ENCODE peak calls at places on chromosome 1, in eight cellular contexts. T is upper lobe of left lung, C is A549, S is tibial artery, O is left ventricle myocardium inferior, I is uterus, P is GM12864, E is right atrium auricular region. M is an unnamed sample.

GRCh38 chr1:221310180-221310579 is 430.9 kb downstream of the HLX start:
- DNase-seq in T (no peak), C (no peak), S (no peak), O (no peak), I (no peak), P (no peak), E (no peak), M (no peak)

GRCh38 chr1:46546210-46546609 is 5.2 kb downstream of the KNCN start:
- DNase-seq in T (no peak), C (no peak), S (no peak), O (no peak), I (no peak), P (no peak), E (no peak), M (no peak)

GRCh38 chr1:192739476-192740184 is 69.2 kb upstream of the RGS2 start:
- DNase-seq in T (no peak), C (no peak), S (no peak), O (no peak), I (no peak), P (no peak), E (no peak), M (no peak)

GRCh38 chr1:116365353-116365780 is 7.7 kb upstream of the ATP1A1 start:
- DNase-seq in T (no peak), C (no peak), S (no peak), O (no peak), I (no peak), P (no peak), E (no peak), M (no peak)

GRCh38 chr1:97094257-97094972 is 372.8 kb downstream of the PTBP2 start:
- DNase-seq in T (no peak), C (peak), S (no peak), O (no peak), I (no peak), P (no peak), E (no peak), M (peak)

GRCh38 chr1:1111516-1112236 is 4.2 kb downstream of the C1orf159 start:
- DNase-seq in T (no peak), C (no peak), S (peak), O (peak), I (no peak), P (no peak), E (no peak), M (no peak)

GRCh38 chr1:43367026-43367903 is 546 bp downstream of the ELOVL1 start:
- DNase-seq in T (peak), C (peak), S (peak), O (peak), I (peak), P (no peak), E (no peak), M (no peak)

GRCh38 chr1:11285883-11286734 is 13.1 kb downstream of the UBIAD1 start:
- DNase-seq in T (no peak), C (no peak), S (no peak), O (no peak), I (no peak), P (no peak), E (no peak), M (no peak)

DNA sequence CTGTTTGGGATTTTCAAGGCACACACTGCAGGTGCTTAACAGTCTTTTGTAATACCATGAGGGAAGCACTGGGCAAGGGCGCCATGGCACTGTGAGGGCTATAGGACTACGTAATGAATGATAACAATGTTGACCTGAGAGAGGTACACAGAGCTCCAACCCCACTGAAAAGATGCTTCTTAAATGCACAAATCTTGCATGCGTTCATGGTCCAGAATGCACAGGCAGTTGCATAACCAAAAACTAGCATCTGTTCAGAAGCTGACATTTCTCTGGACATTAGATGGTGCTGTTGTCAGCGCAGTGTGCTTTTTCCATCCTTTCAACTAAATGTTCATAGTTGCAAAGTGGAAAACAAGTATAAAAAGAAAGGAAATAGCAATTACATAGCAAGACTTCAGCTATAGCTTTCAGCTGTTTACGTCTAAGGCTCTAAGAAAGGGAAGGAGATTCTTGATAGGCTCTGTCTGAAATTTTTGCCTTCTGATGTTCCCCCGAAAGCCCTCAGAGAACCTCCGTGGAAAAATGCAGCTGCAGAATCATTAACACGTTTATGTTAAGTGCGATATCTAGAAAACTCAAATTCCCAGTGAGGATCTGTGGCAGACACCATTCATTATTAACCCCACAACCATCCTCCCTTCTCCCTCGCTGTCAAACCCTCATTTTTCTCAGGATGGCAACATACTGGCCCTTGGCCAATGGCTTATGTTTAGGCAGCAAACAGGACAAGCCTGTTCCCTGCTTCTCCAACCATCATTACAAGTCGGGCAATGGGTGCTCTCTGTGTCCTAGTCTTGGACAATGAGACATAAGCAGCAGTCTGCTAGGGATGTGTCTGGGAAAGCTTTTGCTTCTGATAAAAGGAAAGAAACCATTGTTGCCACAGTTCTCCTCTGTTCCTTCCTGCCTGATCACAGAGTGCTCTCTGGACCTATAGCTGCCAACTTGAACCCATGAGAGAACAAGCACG is 8.2 kb upstream of the TARBP1 start:
- DNase-seq in T (no peak), C (peak), S (no peak), O (no peak), I (no peak), P (no peak), E (peak), M (peak)
- TF ChIP-seq CTCF in T (peak), C (peak), S (peak), O (peak), I (peak), P (peak), E (peak), M (peak)

GRCh38 chr1:153616144-153616884 is at the start of gene S100A14:
- DNase-seq in T (peak), C (no peak), S (no peak), O (peak), I (no peak), P (no peak), E (no peak), M (no peak)
- H3K4me3 ChIP-seq in T (peak), C (no peak), S (no peak), O (no peak), I (no peak), P (no peak), E (no peak), M (no peak)

GRCh38 chr1:203038217-203038741 is 12.0 kb downstream of the PPFIA4 start:
- DNase-seq in T (no peak), C (peak), S (peak), O (peak), I (peak), P (no peak), E (peak), M (no peak)
- TF ChIP-seq CTCF in T (no peak), C (no peak), S (no peak), O (no peak), I (no peak), P (peak), E (no peak), M (no peak)

DNA sequence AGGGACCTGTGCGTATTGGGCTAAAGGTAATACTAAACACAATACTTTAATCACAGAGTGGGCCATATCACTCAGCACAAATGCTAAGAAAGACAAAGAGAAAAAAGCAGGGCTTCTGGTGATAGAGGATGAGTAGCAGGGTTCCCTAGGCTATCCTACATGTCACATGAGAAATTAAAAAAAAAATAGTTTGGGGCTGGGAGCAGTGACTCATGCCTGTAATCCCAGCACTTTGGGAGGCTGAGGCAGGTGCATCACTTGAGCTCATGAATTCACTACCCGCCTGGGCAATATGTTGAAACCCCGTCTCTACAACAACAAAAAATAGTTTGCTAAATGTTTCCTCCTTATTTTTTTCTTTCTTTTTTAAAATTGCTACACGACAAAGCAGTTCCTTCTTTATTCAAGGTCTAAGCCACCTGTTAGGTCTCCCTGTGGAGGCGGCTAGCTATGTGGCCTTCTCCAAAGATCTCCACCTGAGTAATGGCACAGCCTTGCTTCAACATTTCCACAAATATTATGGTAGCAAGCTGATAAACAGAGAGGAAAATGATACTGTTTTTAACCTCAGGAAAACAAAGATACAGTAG is 1.5 kb downstream of the ENSA start:
- DNase-seq in T (no peak), C (no peak), S (no peak), O (no peak), I (no peak), P (no peak), E (peak), M (no peak)
- H3K4me3 ChIP-seq in T (peak), C (peak), S (peak), O (peak), I (no peak), P (peak), E (no peak), M (peak)

M was measured in HFF-Myc.